ENCODE peak calls at places on chromosome 6, in four cellular contexts. R is CD8-positive, alpha-beta T cell; W is retinal pigment epithelial cell; A is A549. K is an unnamed sample.

GRCh38 chr6:49787176-49787575 is at the start of gene PGK2:
- DNase-seq in W (no peak), R (no peak), A (no peak), K (peak)

GRCh38 chr6:135114355-135115145 is 59.9 kb upstream of the HBS1L start:
- DNase-seq in R (no peak), A (no peak), W (no peak), K (no peak)

GRCh38 chr6:21831531-21832291 is 238.2 kb downstream of the SOX4 start:
- DNase-seq in W (peak), R (no peak), A (no peak), K (no peak)

GRCh38 chr6:95248501-95248900 is 328.8 kb upstream of the MANEA start:
- DNase-seq in W (no peak), A (no peak), R (no peak), K (no peak)

GRCh38 chr6:151659212-151659611 is 148.3 kb upstream of the ESR1 start:
- DNase-seq in A (no peak), W (no peak), R (no peak), K (no peak)

GRCh38 chr6:121531658-121532167 is 96.3 kb downstream of the GJA1 start:
- DNase-seq in A (no peak), R (no peak), W (no peak), K (no peak)

GRCh38 chr6:127475823-127476176 is 16.6 kb upstream of the KIAA0408 start:
- DNase-seq in W (no peak), R (no peak), A (no peak), K (no peak)

GRCh38 chr6:99458319-99458718 is 33.2 kb upstream of the PNISR start:
- DNase-seq in W (no peak), R (no peak), A (no peak), K (peak)

GRCh38 chr6:125519367-125519766 is 217.6 kb upstream of the HDDC2 start:
- DNase-seq in W (no peak), A (no peak), R (no peak), K (no peak)

GRCh38 chr6:3900744-3901351 is 51.7 kb downstream of the FAM50B start:
- DNase-seq in A (no peak), R (no peak), W (no peak), K (no peak)

GRCh38 chr6:11479296-11479695 is 58.3 kb upstream of the TMEM170B start:
- DNase-seq in A (no peak), W (no peak), R (no peak), K (no peak)

GRCh38 chr6:35973670-35974222 is 50.7 kb downstream of the SLC26A8 start:
- DNase-seq in R (no peak), W (no peak), A (no peak), K (no peak)

GRCh38 chr6:122114733-122115132 is 284.7 kb upstream of the HSF2 start:
- DNase-seq in W (no peak), A (no peak), R (no peak), K (no peak)

GRCh38 chr6:134764741-134765140 is 185.2 kb downstream of the ALDH8A1 start:
- DNase-seq in A (no peak), R (no peak), W (no peak), K (no peak)

GRCh38 chr6:74018825-74019224 is 322.8 kb downstream of the CD109 start:
- DNase-seq in W (no peak), R (no peak), A (no peak), K (no peak)

GRCh38 chr6:134714679-134715078 is 235.2 kb downstream of the ALDH8A1 start:
- DNase-seq in W (peak), A (no peak), R (no peak), K (peak)

GRCh38 chr6:165872811-165873210 is 209.8 kb upstream of the PDE10A start:
- DNase-seq in A (no peak), R (no peak), W (no peak), K (no peak)

GRCh38 chr6:148313483-148313882 is 29.2 kb upstream of the SASH1 start:
- DNase-seq in R (no peak), W (no peak), A (no peak), K (no peak)

GRCh38 chr6:41453232-41453631 is 92.9 kb upstream of the FOXP4 start:
- DNase-seq in A (no peak), W (no peak), R (no peak), K (no peak)

GRCh38 chr6:19551611-19552010 is 285.6 kb upstream of the ID4 start:
- DNase-seq in R (no peak), A (no peak), W (no peak), K (no peak)

GRCh38 chr6:356828-357251 is 34.7 kb upstream of the IRF4 start:
- DNase-seq in W (no peak), R (no peak), A (no peak), K (no peak)

GRCh38 chr6:110597754-110598153 is 121.3 kb upstream of the SLC22A16 start:
- DNase-seq in W (no peak), A (no peak), R (no peak), K (no peak)

GRCh38 chr6:27296106-27296783 is 15.8 kb downstream of the POM121L2 start:
- DNase-seq in A (no peak), W (peak), R (no peak), K (no peak)

GRCh38 chr6:105345506-105345905 is 57.4 kb downstream of the PREP start:
- DNase-seq in W (no peak), A (no peak), R (no peak), K (no peak)

GRCh38 chr6:110816677-110817076 is 1.4 kb upstream of the CDK19 start:
- DNase-seq in W (no peak), R (no peak), A (no peak), K (peak)

GRCh38 chr6:38508894-38509293 is 130.8 kb downstream of the BTBD9 start:
- DNase-seq in A (no peak), R (no peak), W (no peak), K (no peak)

GRCh38 chr6:32082951-32083350 is 26.2 kb downstream of the TNXB start:
- DNase-seq in R (no peak), A (no peak), W (no peak), K (no peak)

GRCh38 chr6:27495386-27496135 is 22.7 kb upstream of the ZNF184 start:
- DNase-seq in R (no peak), W (no peak), A (peak), K (no peak)

GRCh38 chr6:115896538-115897129 is 164.1 kb downstream of the FRK start:
- DNase-seq in R (no peak), A (peak), W (no peak), K (peak)

GRCh38 chr6:82553863-82554531 is 190.4 kb downstream of the TPBG start:
- DNase-seq in A (no peak), W (no peak), R (no peak), K (no peak)

GRCh38 chr6:43579171-43579570 is 3.2 kb downstream of the POLH start:
- DNase-seq in R (no peak), A (no peak), W (no peak), K (no peak)

GRCh38 chr6:20402181-20403079 is 751 bp downstream of the E2F3 start:
- DNase-seq in W (no peak), R (peak), A (peak), K (no peak)

GRCh38 chr6:42937548-42938427 is 8.5 kb downstream of the CNPY3 start:
- DNase-seq in R (no peak), W (no peak), A (no peak), K (no peak)

GRCh38 chr6:154154389-154154967 is 115.4 kb downstream of the OPRM1 start:
- DNase-seq in R (peak), A (no peak), W (peak), K (peak)

GRCh38 chr6:95128439-95128838 is 448.9 kb upstream of the MANEA start:
- DNase-seq in W (no peak), R (no peak), A (no peak), K (no peak)

GRCh38 chr6:123803862-123804681 is at the start of gene NKAIN2:
- DNase-seq in R (no peak), A (no peak), W (no peak), K (peak)

GRCh38 chr6:159726196-159726917 is 949 bp upstream of the WTAP start:
- DNase-seq in W (no peak), A (no peak), R (no peak), K (no peak)

GRCh38 chr6:41370488-41371111 is 35.2 kb downstream of the NCR2 start:
- DNase-seq in W (no peak), A (no peak), R (no peak), K (no peak)

GRCh38 chr6:158143700-158144099 is 24.4 kb downstream of the SERAC1 start:
- DNase-seq in R (no peak), A (peak), W (no peak), K (no peak)

GRCh38 chr6:136859430-136859829 is 37.0 kb downstream of the PEX7 start:
- DNase-seq in A (no peak), W (no peak), R (no peak), K (no peak)

DNA sequence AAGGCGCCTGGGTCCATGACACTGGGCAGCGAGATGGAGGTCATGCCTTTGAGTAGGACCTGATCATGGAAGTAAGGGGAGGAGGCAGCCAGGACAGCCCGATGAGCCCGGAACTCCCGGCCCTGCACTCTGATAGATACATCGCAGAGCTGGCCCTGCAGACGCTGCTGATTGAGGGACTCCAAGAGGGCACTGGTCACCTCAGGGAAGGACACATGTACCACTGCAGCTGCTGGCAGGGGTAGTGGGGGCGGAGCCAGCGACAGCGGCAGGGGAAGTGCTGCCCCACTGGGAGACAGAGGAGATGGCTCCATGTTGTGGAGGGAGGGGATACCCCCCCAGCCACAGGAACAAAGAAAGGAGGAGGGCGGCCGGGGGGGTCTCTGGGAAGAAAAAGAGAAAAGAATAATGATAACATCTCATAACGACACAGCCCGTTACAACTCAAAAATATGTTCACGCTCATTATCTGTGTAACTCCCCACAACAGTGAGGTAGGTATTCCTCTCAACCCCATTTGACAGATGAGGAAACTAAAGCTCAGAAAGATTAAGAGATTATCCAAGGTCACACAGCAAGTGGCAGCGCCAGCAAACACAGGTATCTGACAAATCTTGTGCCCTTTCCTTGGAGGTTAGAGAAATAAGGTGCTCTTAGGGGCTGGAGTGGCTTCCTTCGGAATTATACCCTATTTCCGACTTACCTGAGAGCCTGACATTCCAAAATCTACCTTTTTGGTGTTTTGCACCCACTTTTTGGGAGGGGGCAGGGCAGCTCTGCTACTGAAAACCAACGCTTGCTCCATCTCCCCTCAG is 734 bp downstream of the ZBTB22 start:
- DNase-seq in R (no peak), W (no peak), A (no peak), K (no peak)
- H3K4me3 ChIP-seq in R (no peak), W (peak), A (peak), K (peak)

DNA sequence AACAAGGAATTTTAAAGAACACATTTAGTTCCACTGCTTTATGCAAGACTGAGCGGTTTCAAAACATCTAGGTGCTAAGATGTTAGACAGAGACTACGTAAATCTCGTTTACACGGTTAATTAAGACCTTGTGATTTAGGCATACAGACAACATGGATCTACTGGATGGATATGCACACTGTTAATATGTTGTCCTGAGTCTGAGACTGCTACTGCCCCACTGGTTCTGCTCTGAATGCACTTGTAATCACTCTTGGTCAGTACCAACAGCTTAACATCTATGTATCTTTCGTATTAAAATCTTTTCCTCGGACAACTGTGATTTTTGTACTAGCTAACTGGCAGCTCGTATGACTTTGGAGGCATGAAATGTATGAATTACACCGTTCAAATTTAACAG is 3.1 kb downstream of the MAN1A1 start:
- DNase-seq in W (peak), A (no peak), R (no peak), K (no peak)
- H3K4me3 ChIP-seq in W (no peak), A (no peak), R (no peak), K (no peak)

GRCh38 chr6:28721372-28721771 is 195.7 kb downstream of the GPX5 start:
- DNase-seq in A (no peak), W (no peak), R (no peak), K (no peak)
- H3K4me3 ChIP-seq in A (no peak), W (no peak), R (no peak), K (no peak)

GRCh38 chr6:144095134-144096002 is at the start of gene SF3B5:
- DNase-seq in A (peak), W (peak), R (peak), K (peak)
- H3K4me3 ChIP-seq in A (peak), W (peak), R (peak), K (peak)

GRCh38 chr6:17938885-17939284 is 48.5 kb downstream of the KIF13A start:
- DNase-seq in A (no peak), R (no peak), W (no peak), K (no peak)

GRCh38 chr6:17940151-17940791 is 47.2 kb downstream of the KIF13A start:
- DNase-seq in W (no peak), R (no peak), A (no peak), K (no peak)

GRCh38 chr6:17932362-17932852 is 55.0 kb downstream of the KIF13A start:
- DNase-seq in R (no peak), W (no peak), A (no peak), K (no peak)

GRCh38 chr6:17931227-17931626 is 56.2 kb downstream of the KIF13A start:
- DNase-seq in W (no peak), R (no peak), A (no peak), K (no peak)

GRCh38 chr6:17935188-17936149 is 52.0 kb downstream of the KIF13A start:
- DNase-seq in W (no peak), R (no peak), A (no peak), K (no peak)
- H3K4me3 ChIP-seq in W (no peak), R (no peak), A (no peak), K (no peak)